ENCODE peak calls at places on chromosomes 4 and X, in ten cellular contexts. B is NCI-H2171 treated with DMSO at 0.1 percent for 48 hours, P is head of caudate nucleus, D is hypothalamus, T is H7, I is GM19239, G is myocyte, W is iris pigment epithelial cell, N is HT1080, R is GDM1. C is an unnamed sample.

GRCh38 chr4:118280501-118281218 is 72.1 kb downstream of the PRSS12 start:
- DNase-seq in B (peak), P (peak), D (no peak), T (peak), I (no peak), G (peak), W (peak), N (peak), R (peak), C (peak)

GRCh38 chr4:100008048-100008447 is 58.0 kb upstream of the H2AZ1 start:
- DNase-seq in B (no peak), P (no peak), D (no peak), T (no peak), I (no peak), G (no peak), W (peak), N (no peak), R (no peak), C (no peak)

GRCh38 chr4:22668301-22668700 is 24.4 kb upstream of the GBA3 start:
- DNase-seq in B (no peak), P (no peak), D (no peak), T (no peak), I (no peak), G (no peak), W (peak), N (no peak), R (no peak), C (no peak)

GRCh38 chrX:67544871-67545771 is 1.3 kb downstream of the AR start:
- DNase-seq in B (peak), P (peak), D (peak), T (peak), I (no peak), G (peak), W (peak), N (peak), R (no peak), C (no peak)

GRCh38 chrX:153554519-153555167 is 37.2 kb downstream of the ATP2B3 start:
- DNase-seq in B (peak), P (peak), D (peak), T (peak), I (peak), G (peak), W (peak), N (peak), R (peak), C (no peak)

GRCh38 chr4:86481429-86481828 is 112.7 kb upstream of the PTPN13 start:
- DNase-seq in B (no peak), P (no peak), D (no peak), T (no peak), I (no peak), G (no peak), W (no peak), N (no peak), R (no peak), C (no peak)

GRCh38 chr4:147019061-147019460 is 73.4 kb upstream of the TTC29 start:
- DNase-seq in B (no peak), P (peak), D (peak), T (no peak), I (no peak), G (peak), W (peak), N (peak), R (peak), C (peak)

GRCh38 chr4:113958766-113959540 is 20.5 kb downstream of the ARSJ start:
- DNase-seq in B (no peak), P (peak), D (no peak), T (no peak), I (no peak), G (peak), W (peak), N (peak), R (no peak), C (no peak)

GRCh38 chr4:20916106-20916505 is 215.8 kb downstream of the PACRGL start:
- DNase-seq in B (no peak), P (no peak), D (no peak), T (no peak), I (no peak), G (no peak), W (peak), N (peak), R (no peak), C (no peak)

GRCh38 chr4:11230888-11231287 is 197.8 kb downstream of the HS3ST1 start:
- DNase-seq in B (no peak), P (no peak), D (no peak), T (peak), I (no peak), G (no peak), W (no peak), N (no peak), R (no peak), C (no peak)

GRCh38 chr4:121827851-121828250 is 4.2 kb upstream of the CCNA2 start:
- DNase-seq in B (no peak), P (no peak), D (no peak), T (no peak), I (no peak), G (no peak), W (peak), N (peak), R (no peak), C (no peak)

GRCh38 chr4:43163101-43163792 is 270.7 kb downstream of the GRXCR1 start:
- DNase-seq in B (no peak), P (no peak), D (no peak), T (no peak), I (no peak), G (no peak), W (no peak), N (peak), R (no peak), C (no peak)

GRCh38 chr4:10879411-10880110 is 195.0 kb upstream of the CLNK start:
- DNase-seq in B (peak), P (no peak), D (no peak), T (no peak), I (no peak), G (peak), W (peak), N (peak), R (no peak), C (no peak)

GRCh38 chrX:97065973-97066372 is 182.3 kb downstream of the RPA4 start:
- DNase-seq in B (no peak), P (no peak), D (no peak), T (no peak), I (no peak), G (no peak), W (peak), N (peak), R (no peak), C (no peak)

GRCh38 chr4:39044364-39044946 is 12.2 kb upstream of the TMEM156 start:
- DNase-seq in B (peak), P (peak), D (peak), T (peak), I (peak), G (peak), W (peak), N (peak), R (peak), C (peak)

C was measured in NK-92 treated with Interleukin-12 subunit alpha and Interleukin-12 subunit beta, amount 100 ng/mL, for 24 hours.